ENCODE peak calls at places on chromosomes 12 and 14, in eight cellular contexts. One of them, this sample, is unnamed.

GRCh38 chr12:39541471-39541870 is 78.1 kb downstream of the ABCD2 start:
- DNase-seq in mesothelial cell of epicardium: no peak
- DNase-seq in sigmoid colon: no peak
- DNase-seq in OCI-LY7: no peak
- DNase-seq in pancreas: no peak
- DNase-seq in endodermal cell: no peak
- DNase-seq in cardiac muscle cell: no peak
- DNase-seq in AG10803: no peak
- DNase-seq in this sample: no peak

GRCh38 chr14:97824218-97824617 is 1027.0 kb downstream of the VRK1 start:
- DNase-seq in OCI-LY7: peak; percentile 30
- DNase-seq in endodermal cell: no peak
- DNase-seq in pancreas: no peak
- DNase-seq in cardiac muscle cell: no peak
- DNase-seq in mesothelial cell of epicardium: no peak
- DNase-seq in sigmoid colon: no peak
- DNase-seq in AG10803: no peak
- DNase-seq in this sample: no peak

GRCh38 chr12:31206038-31206670 is 119.8 kb downstream of the SINHCAF start:
- DNase-seq in cardiac muscle cell: peak; percentile 92
- DNase-seq in mesothelial cell of epicardium: no peak
- DNase-seq in AG10803: peak; percentile 63
- DNase-seq in endodermal cell: peak; percentile 67
- DNase-seq in pancreas: peak; percentile 33
- DNase-seq in OCI-LY7: no peak
- DNase-seq in sigmoid colon: peak; percentile 39
- DNase-seq in this sample: no peak

GRCh38 chr12:115507951-115508722 is 769.4 kb downstream of the MED13L start:
- DNase-seq in endodermal cell: peak; percentile 98
- DNase-seq in sigmoid colon: no peak
- DNase-seq in cardiac muscle cell: no peak
- DNase-seq in pancreas: no peak
- DNase-seq in AG10803: no peak
- DNase-seq in OCI-LY7: no peak
- DNase-seq in mesothelial cell of epicardium: no peak
- DNase-seq in this sample: peak; percentile 21

GRCh38 chr14:58607571-58608317 is 30.0 kb upstream of the DACT1 start:
- DNase-seq in OCI-LY7: no peak
- DNase-seq in cardiac muscle cell: peak; percentile 63
- DNase-seq in AG10803: peak; percentile 77
- DNase-seq in pancreas: no peak
- DNase-seq in endodermal cell: no peak
- DNase-seq in sigmoid colon: no peak
- DNase-seq in mesothelial cell of epicardium: no peak
- DNase-seq in this sample: no peak

GRCh38 chr14:96255501-96256366 is at the start of gene BDKRB1:
- DNase-seq in mesothelial cell of epicardium: no peak
- DNase-seq in OCI-LY7: no peak
- DNase-seq in pancreas: no peak
- DNase-seq in AG10803: peak; percentile 90
- DNase-seq in cardiac muscle cell: peak; percentile 87
- DNase-seq in endodermal cell: no peak
- DNase-seq in sigmoid colon: no peak
- DNase-seq in this sample: no peak

GRCh38 chr12:110686294-110686903 is 2.5 kb downstream of the HVCN1 start:
- DNase-seq in OCI-LY7: no peak
- DNase-seq in AG10803: no peak
- DNase-seq in endodermal cell: no peak
- DNase-seq in pancreas: no peak
- DNase-seq in mesothelial cell of epicardium: no peak
- DNase-seq in cardiac muscle cell: no peak
- DNase-seq in sigmoid colon: peak; percentile 32
- DNase-seq in this sample: no peak

GRCh38 chr14:30243157-30243556 is 315.5 kb upstream of the PRKD1 start:
- DNase-seq in endodermal cell: no peak
- DNase-seq in sigmoid colon: no peak
- DNase-seq in AG10803: no peak
- DNase-seq in OCI-LY7: no peak
- DNase-seq in mesothelial cell of epicardium: no peak
- DNase-seq in pancreas: no peak
- DNase-seq in cardiac muscle cell: no peak
- DNase-seq in this sample: no peak

GRCh38 chr12:113134521-113134951 is 1.0 kb downstream of the RASAL1 start:
- DNase-seq in sigmoid colon: no peak
- DNase-seq in pancreas: no peak
- DNase-seq in OCI-LY7: peak; percentile 57
- DNase-seq in cardiac muscle cell: no peak
- DNase-seq in endodermal cell: peak; percentile 57
- DNase-seq in AG10803: no peak
- DNase-seq in mesothelial cell of epicardium: no peak
- DNase-seq in this sample: no peak

GRCh38 chr14:88831285-88831684 is 6.8 kb downstream of the TTC8 start:
- DNase-seq in pancreas: no peak
- DNase-seq in endodermal cell: no peak
- DNase-seq in sigmoid colon: no peak
- DNase-seq in mesothelial cell of epicardium: no peak
- DNase-seq in OCI-LY7: no peak
- DNase-seq in AG10803: peak; percentile 89
- DNase-seq in cardiac muscle cell: peak; percentile 69
- DNase-seq in this sample: no peak

GRCh38 chr12:54723653-54724256 is 75.6 kb upstream of the DCD start:
- DNase-seq in OCI-LY7: peak; percentile 39
- DNase-seq in mesothelial cell of epicardium: no peak
- DNase-seq in endodermal cell: peak; percentile 76
- DNase-seq in sigmoid colon: no peak
- DNase-seq in cardiac muscle cell: peak; percentile 40
- DNase-seq in pancreas: no peak
- DNase-seq in AG10803: peak; percentile 1
- DNase-seq in this sample: no peak

GRCh38 chr12:128644664-128645296 is 179.0 kb downstream of the SLC15A4 start:
- DNase-seq in sigmoid colon: no peak
- DNase-seq in mesothelial cell of epicardium: peak; percentile 56
- DNase-seq in pancreas: no peak
- DNase-seq in OCI-LY7: peak; percentile 60
- DNase-seq in AG10803: no peak
- DNase-seq in endodermal cell: peak; percentile 96
- DNase-seq in cardiac muscle cell: no peak
- DNase-seq in this sample: no peak

GRCh38 chr12:124837958-124838803 is 25.5 kb downstream of the SCARB1 start:
- DNase-seq in sigmoid colon: peak; percentile 95
- DNase-seq in pancreas: peak; percentile 87
- DNase-seq in OCI-LY7: no peak
- DNase-seq in mesothelial cell of epicardium: no peak
- DNase-seq in AG10803: peak; percentile 99
- DNase-seq in endodermal cell: peak; percentile 71
- DNase-seq in cardiac muscle cell: peak; percentile 97
- DNase-seq in this sample: peak; percentile 35

GRCh38 chr14:97446087-97446486 is 648.9 kb downstream of the VRK1 start:
- DNase-seq in mesothelial cell of epicardium: no peak
- DNase-seq in AG10803: no peak
- DNase-seq in endodermal cell: no peak
- DNase-seq in OCI-LY7: no peak
- DNase-seq in sigmoid colon: no peak
- DNase-seq in cardiac muscle cell: no peak
- DNase-seq in pancreas: no peak
- DNase-seq in this sample: no peak

GRCh38 chr14:85564841-85565527 is 35.0 kb downstream of the FLRT2 start:
- DNase-seq in pancreas: no peak
- DNase-seq in OCI-LY7: no peak
- DNase-seq in cardiac muscle cell: no peak
- DNase-seq in sigmoid colon: no peak
- DNase-seq in AG10803: peak; percentile 20
- DNase-seq in mesothelial cell of epicardium: no peak
- DNase-seq in endodermal cell: no peak
- DNase-seq in this sample: no peak

GRCh38 chr14:26707234-26707633 is 109.4 kb upstream of the NOVA1 start:
- DNase-seq in AG10803: no peak
- DNase-seq in cardiac muscle cell: peak; percentile 63
- DNase-seq in pancreas: no peak
- DNase-seq in endodermal cell: no peak
- DNase-seq in mesothelial cell of epicardium: no peak
- DNase-seq in sigmoid colon: no peak
- DNase-seq in OCI-LY7: no peak
- DNase-seq in this sample: no peak

GRCh38 chr12:8890313-8891084 is 23.8 kb upstream of the PHC1 start:
- DNase-seq in AG10803: peak; percentile 25
- DNase-seq in endodermal cell: peak; percentile 91
- DNase-seq in pancreas: peak; percentile 13
- DNase-seq in cardiac muscle cell: peak; percentile 68
- DNase-seq in sigmoid colon: no peak
- DNase-seq in OCI-LY7: peak; percentile 64
- DNase-seq in mesothelial cell of epicardium: peak; percentile 74
- DNase-seq in this sample: no peak

GRCh38 chr12:31016057-31016456 is 57.6 kb upstream of the DDX11 start:
- DNase-seq in OCI-LY7: no peak
- DNase-seq in pancreas: no peak
- DNase-seq in cardiac muscle cell: no peak
- DNase-seq in sigmoid colon: peak; percentile 36
- DNase-seq in endodermal cell: peak; percentile 35
- DNase-seq in AG10803: no peak
- DNase-seq in mesothelial cell of epicardium: no peak
- DNase-seq in this sample: no peak

GRCh38 chr14:61280092-61280525 is 1.0 kb downstream of the TMEM30B start:
- DNase-seq in mesothelial cell of epicardium: no peak
- DNase-seq in OCI-LY7: no peak
- DNase-seq in sigmoid colon: no peak
- DNase-seq in AG10803: no peak
- DNase-seq in cardiac muscle cell: no peak
- DNase-seq in pancreas: no peak
- DNase-seq in endodermal cell: peak; percentile 73
- DNase-seq in this sample: peak; percentile 26

GRCh38 chr12:56151672-56152131 is 685 bp upstream of the MYL6B start:
- DNase-seq in AG10803: no peak
- DNase-seq in mesothelial cell of epicardium: peak; percentile 56
- DNase-seq in sigmoid colon: no peak
- DNase-seq in cardiac muscle cell: no peak
- DNase-seq in endodermal cell: peak; percentile 93
- DNase-seq in pancreas: peak; percentile 48
- DNase-seq in OCI-LY7: peak; percentile 83
- DNase-seq in this sample: peak; percentile 70

DNA sequence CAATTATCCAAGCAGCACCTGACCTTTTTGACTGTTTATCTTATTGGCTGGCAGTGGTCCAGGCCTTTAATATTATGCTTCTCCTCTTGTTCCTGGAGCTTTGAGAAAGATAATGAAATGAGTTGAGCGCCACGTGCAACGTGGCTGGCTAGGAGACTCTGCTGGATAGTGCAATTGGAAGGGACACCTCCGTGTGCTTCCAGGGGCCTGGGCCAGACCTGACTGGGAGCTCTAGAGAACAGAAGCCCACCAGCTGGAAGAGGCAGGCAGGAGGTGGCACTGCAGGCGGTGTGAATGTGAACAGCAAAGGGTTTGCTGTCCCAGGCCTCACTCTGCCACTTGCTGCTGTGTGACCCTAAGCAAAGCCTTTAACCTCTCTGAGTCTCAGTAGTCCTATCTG is 349.4 kb downstream of the CACNA1C start:
- DNase-seq in mesothelial cell of epicardium: no peak
- DNase-seq in pancreas: no peak
- DNase-seq in endodermal cell: no peak
- DNase-seq in AG10803: no peak
- DNase-seq in OCI-LY7: no peak
- DNase-seq in sigmoid colon: no peak
- DNase-seq in cardiac muscle cell: no peak
- DNase-seq in this sample: no peak
- TF ChIP-seq CTCF in mesothelial cell of epicardium: no peak
- TF ChIP-seq CTCF in pancreas: no peak
- TF ChIP-seq CTCF in endodermal cell: peak; percentile 36
- TF ChIP-seq CTCF in AG10803: no peak
- TF ChIP-seq CTCF in OCI-LY7: no peak
- TF ChIP-seq CTCF in sigmoid colon: no peak
- TF ChIP-seq CTCF in cardiac muscle cell: no peak
- TF ChIP-seq CTCF in this sample: no peak

DNA sequence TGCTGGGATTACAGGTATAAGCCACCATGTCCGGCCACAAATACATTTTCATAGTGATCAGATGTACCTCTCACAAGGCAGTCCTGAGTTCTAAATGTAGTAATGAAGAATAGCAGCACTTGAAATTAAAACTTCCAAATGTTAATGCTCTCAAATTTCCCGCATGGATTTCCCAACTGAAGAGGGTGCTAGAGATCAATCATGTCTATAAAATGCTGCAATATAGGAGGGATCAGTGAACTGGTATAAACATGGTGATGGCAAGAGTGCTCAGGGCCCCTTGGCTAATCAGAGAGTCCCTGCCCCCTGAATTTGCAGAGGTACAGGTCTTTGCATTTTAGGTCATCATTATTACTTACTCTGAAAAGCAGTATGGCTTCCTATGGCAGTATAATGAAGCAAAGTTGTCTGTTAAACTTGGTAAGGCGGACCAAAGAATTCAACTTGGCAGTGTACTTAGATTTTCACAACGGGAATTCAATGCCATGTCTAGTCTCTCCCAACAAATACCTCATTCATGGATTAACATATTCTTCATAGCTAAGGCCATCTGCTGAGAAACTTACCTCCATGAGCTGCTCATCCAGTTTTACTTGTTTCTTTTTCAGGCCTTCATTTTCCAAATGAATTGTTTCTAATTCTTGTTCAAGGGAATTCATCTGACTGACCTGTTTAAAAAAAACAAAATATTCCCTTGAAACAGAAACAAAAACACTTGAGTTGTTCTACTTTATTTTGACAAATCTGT is 67.0 kb upstream of the SAV1 start:
- DNase-seq in sigmoid colon: no peak
- DNase-seq in OCI-LY7: no peak
- DNase-seq in mesothelial cell of epicardium: no peak
- DNase-seq in cardiac muscle cell: no peak
- DNase-seq in pancreas: no peak
- DNase-seq in endodermal cell: no peak
- DNase-seq in AG10803: no peak
- DNase-seq in this sample: no peak
- TF ChIP-seq CTCF in sigmoid colon: no peak
- TF ChIP-seq CTCF in OCI-LY7: peak; percentile 21
- TF ChIP-seq CTCF in mesothelial cell of epicardium: no peak
- TF ChIP-seq CTCF in cardiac muscle cell: no peak
- TF ChIP-seq CTCF in pancreas: no peak
- TF ChIP-seq CTCF in endodermal cell: peak; percentile 24
- TF ChIP-seq CTCF in AG10803: no peak
- TF ChIP-seq CTCF in this sample: no peak

DNA sequence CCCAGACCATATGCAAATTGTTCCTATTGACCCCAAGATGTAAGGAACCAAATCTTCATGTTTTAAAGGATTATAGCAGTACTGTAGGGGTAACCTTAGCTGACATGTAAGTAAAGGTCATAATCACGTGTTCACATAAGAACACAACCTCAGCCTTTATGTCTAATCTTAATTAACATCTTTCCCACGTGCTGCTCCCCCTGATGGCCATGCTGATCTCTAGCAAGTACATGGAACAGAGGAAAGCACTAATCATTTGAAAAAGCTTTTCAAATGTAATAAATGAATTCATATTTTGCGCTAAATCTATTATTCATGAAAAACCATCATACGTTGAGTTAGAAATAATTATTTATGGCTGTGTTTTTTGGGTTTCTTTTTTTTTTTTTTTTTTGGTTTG is 30.5 kb upstream of the ITPR2 start:
- DNase-seq in OCI-LY7: peak; percentile 50
- DNase-seq in sigmoid colon: no peak
- DNase-seq in AG10803: no peak
- DNase-seq in pancreas: no peak
- DNase-seq in endodermal cell: no peak
- DNase-seq in mesothelial cell of epicardium: no peak
- DNase-seq in cardiac muscle cell: peak; percentile 8
- DNase-seq in this sample: no peak
- TF ChIP-seq CTCF in OCI-LY7: peak; percentile 77
- TF ChIP-seq CTCF in sigmoid colon: no peak
- TF ChIP-seq CTCF in AG10803: peak; percentile 37
- TF ChIP-seq CTCF in pancreas: no peak
- TF ChIP-seq CTCF in endodermal cell: peak; percentile 78
- TF ChIP-seq CTCF in mesothelial cell of epicardium: no peak
- TF ChIP-seq CTCF in cardiac muscle cell: peak; percentile 31
- TF ChIP-seq CTCF in this sample: no peak

GRCh38 chr12:29665107-29665506 is 118.6 kb downstream of the TMTC1 start:
- DNase-seq in AG10803: no peak
- DNase-seq in cardiac muscle cell: no peak
- DNase-seq in OCI-LY7: no peak
- DNase-seq in mesothelial cell of epicardium: no peak
- DNase-seq in sigmoid colon: no peak
- DNase-seq in pancreas: no peak
- DNase-seq in endodermal cell: no peak
- DNase-seq in this sample: no peak
- TF ChIP-seq CTCF in AG10803: no peak
- TF ChIP-seq CTCF in cardiac muscle cell: no peak
- TF ChIP-seq CTCF in OCI-LY7: no peak
- TF ChIP-seq CTCF in mesothelial cell of epicardium: no peak
- TF ChIP-seq CTCF in sigmoid colon: no peak
- TF ChIP-seq CTCF in pancreas: no peak
- TF ChIP-seq CTCF in endodermal cell: no peak
- TF ChIP-seq CTCF in this sample: no peak